ENCODE peak calls at places on chromosomes 3 and 15, in ten cellular contexts. E is colonic mucosa, A is adrenal gland, K is heart right ventricle, M is NT2/D1, D is brain microvascular endothelial cell, W is psoas muscle, Q is IMR-90, O is GM23248, R is tibial nerve. I is an unnamed sample.

GRCh38 chr3:183285318-183285717 is 32.3 kb downstream of the B3GNT5 start:
- DNase-seq in E (no peak), A (no peak), M (no peak), W (no peak), Q (no peak), O (no peak), K (no peak), R (no peak), D (no peak), I (no peak)

GRCh38 chr3:58356054-58356453 is 23.4 kb downstream of the PXK start:
- DNase-seq in O (peak; percentile 27), Q (no peak), D (no peak), K (no peak), R (no peak), W (no peak), M (no peak), A (peak; percentile 20), E (no peak), I (no peak)

GRCh38 chr3:65560133-65560532 is 478.6 kb downstream of the MAGI1 start:
- DNase-seq in K (no peak), D (no peak), R (no peak), M (no peak), W (no peak), A (no peak), E (no peak), Q (no peak), O (no peak), I (no peak)

GRCh38 chr3:18189651-18190050 is 235.5 kb downstream of the SATB1 start:
- DNase-seq in M (no peak), E (no peak), K (no peak), O (peak; percentile 78), W (no peak), R (no peak), D (peak; percentile 29), Q (peak; percentile 19), A (no peak), I (no peak)

GRCh38 chr15:56496635-56497034 is 31.7 kb upstream of the MNS1 start:
- DNase-seq in O (peak; percentile 73), D (peak; percentile 57), W (no peak), M (peak; percentile 42), A (peak; percentile 16), Q (peak; percentile 79), K (no peak), E (no peak), R (peak; percentile 46), I (no peak)

GRCh38 chr3:104460477-104461406 is 906.0 kb upstream of the ALCAM start:
- DNase-seq in K (no peak), M (peak; percentile 47), E (no peak), D (peak; percentile 11), Q (peak; percentile 32), O (peak; percentile 58), W (no peak), A (no peak), R (peak; percentile 8), I (no peak)

GRCh38 chr15:48279608-48280007 is 51.6 kb upstream of the DUT start:
- DNase-seq in K (no peak), A (no peak), D (no peak), R (no peak), Q (no peak), M (no peak), O (no peak), E (no peak), W (no peak), I (no peak)

GRCh38 chr3:28028554-28028953 is 212.9 kb upstream of the CMC1 start:
- DNase-seq in D (no peak), K (no peak), O (no peak), E (no peak), Q (no peak), A (no peak), W (no peak), M (no peak), R (no peak), I (no peak)

GRCh38 chr3:45137656-45138181 is 8.5 kb downstream of the CDCP1 start:
- DNase-seq in O (peak; percentile 61), E (no peak), M (no peak), K (no peak), R (no peak), W (no peak), A (peak; percentile 21), Q (no peak), D (no peak), I (no peak)

GRCh38 chr15:39968273-39969001 is 34.5 kb downstream of the EIF2AK4 start:
- DNase-seq in Q (no peak), E (no peak), R (no peak), M (no peak), W (no peak), D (no peak), O (no peak), K (no peak), A (no peak), I (no peak)

GRCh38 chr3:71185733-71186455 is 397.6 kb downstream of the FOXP1 start:
- DNase-seq in A (no peak), W (no peak), Q (peak; percentile 82), M (no peak), O (peak; percentile 28), R (no peak), D (peak; percentile 91), K (no peak), E (peak; percentile 52), I (no peak)

GRCh38 chr15:22895465-22896190 is 57.2 kb downstream of the NIPA2 start:
- DNase-seq in W (no peak), Q (peak; percentile 34), A (no peak), R (no peak), D (peak; percentile 31), K (no peak), M (no peak), E (peak; percentile 56), O (peak; percentile 30), I (no peak)

GRCh38 chr3:126850370-126851085 is 132.4 kb upstream of the PLXNA1 start:
- DNase-seq in A (no peak), K (peak; percentile 38), Q (peak; percentile 78), D (peak; percentile 57), M (peak; percentile 93), W (no peak), R (no peak), E (no peak), O (peak; percentile 49), I (no peak)

GRCh38 chr3:19250959-19251610 is 102.8 kb downstream of the KCNH8 start:
- DNase-seq in Q (no peak), O (no peak), K (no peak), R (no peak), A (peak; percentile 46), E (no peak), D (no peak), M (no peak), W (no peak), I (no peak)

DNA sequence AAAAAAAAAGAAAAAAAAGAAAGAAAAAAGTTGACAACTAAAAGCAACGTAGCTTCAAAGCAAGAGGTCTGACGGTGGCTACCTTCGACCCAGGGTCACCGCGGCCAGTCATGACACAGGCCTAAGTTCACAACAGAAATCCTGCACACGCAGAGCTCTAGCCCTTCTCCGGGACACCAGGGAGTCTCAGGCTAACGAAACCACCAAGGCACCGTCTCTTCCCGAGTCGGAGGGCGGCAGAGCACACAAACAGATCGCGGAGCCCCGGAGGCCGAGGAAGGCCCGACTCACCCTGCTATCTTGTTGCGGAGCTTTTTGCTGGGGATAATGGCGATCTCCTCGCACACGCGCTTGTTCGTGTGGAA is 585 bp downstream of the RPS17 start:
- DNase-seq in W (no peak), O (peak; percentile 49), K (no peak), E (peak; percentile 25), D (no peak), M (no peak), A (peak; percentile 55), R (no peak), Q (no peak), I (no peak)
- H3K36me3 ChIP-seq in W (peaks cover 20% of the 10 kb centered on the region), O (peaks cover 25% of the 10 kb centered on the region), K (peaks cover 43% of the 10 kb centered on the region), E (peaks cover 19% of the 10 kb centered on the region), D (peaks cover 41% of the 10 kb centered on the region), M (peaks cover 49% of the 10 kb centered on the region), A (peaks cover 36% of the 10 kb centered on the region), R (peaks cover 7% of the 10 kb centered on the region), Q (peaks cover 36% of the 10 kb centered on the region), I (peaks cover 27% of the 10 kb centered on the region)

DNA sequence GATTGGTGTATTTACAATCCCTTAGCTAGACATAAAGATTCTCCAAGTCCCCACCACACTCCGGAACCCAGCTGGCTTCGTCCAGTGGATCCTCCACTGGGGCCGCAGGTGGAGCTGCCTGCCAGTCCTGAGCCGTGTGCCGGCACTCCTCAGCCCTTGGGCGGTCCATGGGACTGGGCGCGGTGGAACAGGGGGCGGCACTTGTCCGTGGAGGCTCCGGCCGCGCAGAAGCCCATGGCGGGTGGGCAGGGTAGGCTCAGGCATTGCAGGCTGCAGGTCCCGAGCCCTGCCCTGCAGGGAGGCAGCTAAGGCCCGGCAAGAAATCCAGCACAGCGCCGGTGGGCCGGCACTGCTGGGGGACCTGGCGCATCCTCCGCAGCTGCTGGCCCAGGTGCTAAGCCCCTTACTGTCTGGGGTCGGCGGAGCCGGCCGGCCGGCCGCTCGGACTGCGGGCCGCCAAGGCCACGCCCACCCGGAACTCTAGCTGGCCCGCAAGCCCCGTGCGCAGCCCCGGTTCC is 3.5 kb upstream of the RNU5B-1 start:
- DNase-seq in E (no peak), O (no peak), M (no peak), D (no peak), W (no peak), Q (no peak), K (no peak), R (no peak), A (no peak), I (no peak)
- H3K4me3 ChIP-seq in E (no peak overlapping the region), O (no peak overlapping the region), M (no peak overlapping the region), D (no peak overlapping the region), W (no peak overlapping the region), Q (no peak overlapping the region), K (no peak overlapping the region), R (no peak overlapping the region), A (no peak overlapping the region), I (no peak overlapping the region)

DNA sequence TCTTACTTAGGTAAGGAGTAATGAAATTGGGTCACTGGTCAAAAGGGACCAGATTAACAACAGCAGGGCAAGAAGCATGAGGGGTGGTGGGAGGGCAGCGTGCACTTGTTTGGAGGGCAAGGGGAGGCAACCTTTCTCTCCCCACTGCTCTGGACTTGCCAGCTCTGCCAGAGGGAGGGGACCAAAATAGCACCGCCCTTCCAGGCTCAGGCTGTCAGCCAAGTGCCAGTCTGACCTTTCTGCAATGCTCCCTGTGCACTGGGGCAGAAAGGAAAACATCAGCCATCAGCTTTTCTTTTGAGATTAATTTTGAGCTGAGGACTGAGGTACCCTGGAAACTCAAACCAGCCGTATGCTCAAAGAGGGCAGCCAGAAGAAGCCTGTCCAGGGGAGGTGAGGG is 4.5 kb upstream of the ULK3 start:
- DNase-seq in D (no peak), K (peak; percentile 65), A (peak; percentile 64), R (no peak), E (no peak), W (peak; percentile 75), M (no peak), O (no peak), Q (no peak), I (no peak)
- H3K36me3 ChIP-seq in D (peaks cover 35% of the 10 kb centered on the region), K (peaks cover 80% of the 10 kb centered on the region), A (peaks cover 69% of the 10 kb centered on the region), R (peaks cover 32% of the 10 kb centered on the region), E (peaks cover 15% of the 10 kb centered on the region), W (no peaks in the 10 kb centered on the region), M (peaks cover 68% of the 10 kb centered on the region), O (no peaks in the 10 kb centered on the region), Q (peaks cover 49% of the 10 kb centered on the region), I (peaks cover 48% of the 10 kb centered on the region)

DNA sequence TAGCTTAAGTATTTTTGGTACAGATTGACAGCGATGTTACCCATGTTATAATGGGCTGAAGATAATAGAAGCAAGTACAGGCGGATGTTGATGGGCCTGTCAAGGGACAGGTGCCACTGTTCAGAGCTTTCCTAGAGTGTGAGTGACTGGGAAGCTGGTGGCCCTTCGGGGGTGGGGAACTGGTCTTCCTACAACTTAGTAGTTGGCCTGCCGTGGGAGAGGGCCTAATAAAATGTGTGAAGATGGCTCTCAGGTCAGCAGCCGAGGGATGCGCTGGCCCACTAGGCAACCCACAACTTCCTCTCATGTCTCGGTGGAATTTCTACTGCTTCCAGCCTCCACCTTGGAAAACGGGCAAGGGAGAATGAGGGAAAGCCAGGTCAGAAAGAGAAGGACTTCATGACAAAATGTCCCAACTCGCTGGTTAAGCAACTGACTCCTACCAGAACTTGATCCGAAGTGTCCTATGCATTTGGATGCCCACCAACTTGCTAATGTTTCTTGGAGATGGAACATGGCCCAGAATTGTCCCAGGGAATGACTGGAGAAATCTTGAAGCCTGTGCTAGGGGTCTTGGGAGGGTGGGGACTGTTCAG is 1.4 kb downstream of the GYG1 start:
- DNase-seq in A (no peak), K (no peak), O (no peak), D (no peak), M (no peak), W (peak; percentile 56), Q (no peak), E (no peak), R (no peak), I (no peak)
- H3K4me3 ChIP-seq in A (no peak overlapping the region), K (peak overlapping the region; percentile 70), O (peak overlapping the region; percentile 74), D (no peak overlapping the region), M (peak overlapping the region; percentile 64), W (peak overlapping the region; percentile 95), Q (peak overlapping the region; percentile 63), E (peak overlapping the region; percentile 81), R (peak overlapping the region; percentile 97), I (peak overlapping the region; percentile 96)

I was measured in thoracic aorta.